ENCODE peak calls at places on chromosomes 5 and 9, in seven cellular contexts. One of them, this sample, is unnamed.

GRCh38 chr5:159465604-159466003 is 135.3 kb upstream of the IL12B start:
- DNase-seq in LNCaP clone FGC: no peak
- DNase-seq in sigmoid colon: no peak
- DNase-seq in epithelial cell of esophagus: no peak
- DNase-seq in cardiac fibroblast: no peak
- DNase-seq in heart left ventricle: no peak
- DNase-seq in neural crest cell: no peak
- DNase-seq in this sample: no peak

GRCh38 chr9:78406933-78407332 is 110.0 kb downstream of the PSAT1 start:
- DNase-seq in LNCaP clone FGC: no peak
- DNase-seq in sigmoid colon: no peak
- DNase-seq in epithelial cell of esophagus: peak
- DNase-seq in cardiac fibroblast: no peak
- DNase-seq in heart left ventricle: no peak
- DNase-seq in neural crest cell: no peak
- DNase-seq in this sample: no peak

GRCh38 chr5:134007581-134008256 is 2.9 kb upstream of the VDAC1 start:
- DNase-seq in LNCaP clone FGC: no peak
- DNase-seq in sigmoid colon: no peak
- DNase-seq in epithelial cell of esophagus: no peak
- DNase-seq in cardiac fibroblast: peak
- DNase-seq in heart left ventricle: no peak
- DNase-seq in neural crest cell: no peak
- DNase-seq in this sample: no peak

GRCh38 chr5:1374680-1375055 is 29.8 kb upstream of the CLPTM1L start:
- DNase-seq in LNCaP clone FGC: peak
- DNase-seq in sigmoid colon: no peak
- DNase-seq in epithelial cell of esophagus: no peak
- DNase-seq in cardiac fibroblast: peak
- DNase-seq in heart left ventricle: no peak
- DNase-seq in neural crest cell: no peak
- DNase-seq in this sample: no peak

GRCh38 chr5:158245513-158245912 is 386.6 kb upstream of the CLINT1 start:
- DNase-seq in LNCaP clone FGC: no peak
- DNase-seq in sigmoid colon: no peak
- DNase-seq in epithelial cell of esophagus: no peak
- DNase-seq in cardiac fibroblast: no peak
- DNase-seq in heart left ventricle: no peak
- DNase-seq in neural crest cell: no peak
- DNase-seq in this sample: no peak

GRCh38 chr5:133240425-133241091 is 188.7 kb downstream of the HSPA4 start:
- DNase-seq in LNCaP clone FGC: no peak
- DNase-seq in sigmoid colon: no peak
- DNase-seq in epithelial cell of esophagus: peak
- DNase-seq in cardiac fibroblast: peak
- DNase-seq in heart left ventricle: peak
- DNase-seq in neural crest cell: no peak
- DNase-seq in this sample: no peak

GRCh38 chr9:131709741-131710499 is 30.0 kb downstream of the RAPGEF1 start:
- DNase-seq in LNCaP clone FGC: no peak
- DNase-seq in sigmoid colon: no peak
- DNase-seq in epithelial cell of esophagus: peak
- DNase-seq in cardiac fibroblast: peak
- DNase-seq in heart left ventricle: no peak
- DNase-seq in neural crest cell: no peak
- DNase-seq in this sample: no peak

GRCh38 chr5:32312194-32312681 is 501 bp downstream of the MTMR12 start:
- DNase-seq in LNCaP clone FGC: no peak
- DNase-seq in sigmoid colon: peak
- DNase-seq in epithelial cell of esophagus: peak
- DNase-seq in cardiac fibroblast: peak
- DNase-seq in heart left ventricle: peak
- DNase-seq in neural crest cell: peak
- DNase-seq in this sample: peak

GRCh38 chr5:135190345-135191083 is 156.5 kb upstream of the PITX1 start:
- DNase-seq in LNCaP clone FGC: no peak
- DNase-seq in sigmoid colon: no peak
- DNase-seq in epithelial cell of esophagus: no peak
- DNase-seq in cardiac fibroblast: no peak
- DNase-seq in heart left ventricle: no peak
- DNase-seq in neural crest cell: no peak
- DNase-seq in this sample: no peak

GRCh38 chr5:14351845-14352712 is 208.9 kb downstream of the TRIO start:
- DNase-seq in LNCaP clone FGC: no peak
- DNase-seq in sigmoid colon: peak
- DNase-seq in epithelial cell of esophagus: peak
- DNase-seq in cardiac fibroblast: peak
- DNase-seq in heart left ventricle: peak
- DNase-seq in neural crest cell: peak
- DNase-seq in this sample: peak

GRCh38 chr9:26310294-26310693 is 582.3 kb downstream of the CAAP1 start:
- DNase-seq in LNCaP clone FGC: no peak
- DNase-seq in sigmoid colon: no peak
- DNase-seq in epithelial cell of esophagus: no peak
- DNase-seq in cardiac fibroblast: no peak
- DNase-seq in heart left ventricle: no peak
- DNase-seq in neural crest cell: no peak
- DNase-seq in this sample: no peak

GRCh38 chr5:11494340-11494739 is 409.9 kb downstream of the CTNND2 start:
- DNase-seq in LNCaP clone FGC: no peak
- DNase-seq in sigmoid colon: no peak
- DNase-seq in epithelial cell of esophagus: peak
- DNase-seq in cardiac fibroblast: peak
- DNase-seq in heart left ventricle: no peak
- DNase-seq in neural crest cell: no peak
- DNase-seq in this sample: no peak

GRCh38 chr5:122076669-122077450 is 1.2 kb downstream of the LOX start:
- DNase-seq in LNCaP clone FGC: no peak
- DNase-seq in sigmoid colon: peak
- DNase-seq in epithelial cell of esophagus: peak
- DNase-seq in cardiac fibroblast: peak
- DNase-seq in heart left ventricle: peak
- DNase-seq in neural crest cell: peak
- DNase-seq in this sample: no peak

GRCh38 chr9:129289131-129289731 is 111.2 kb upstream of the IER5L start:
- DNase-seq in LNCaP clone FGC: no peak
- DNase-seq in sigmoid colon: peak
- DNase-seq in epithelial cell of esophagus: no peak
- DNase-seq in cardiac fibroblast: no peak
- DNase-seq in heart left ventricle: no peak
- DNase-seq in neural crest cell: no peak
- DNase-seq in this sample: no peak

GRCh38 chr5:3595102-3595961 is at the start of gene IRX1:
- DNase-seq in LNCaP clone FGC: no peak
- DNase-seq in sigmoid colon: no peak
- DNase-seq in epithelial cell of esophagus: peak
- DNase-seq in cardiac fibroblast: peak
- DNase-seq in heart left ventricle: no peak
- DNase-seq in neural crest cell: no peak
- DNase-seq in this sample: no peak

GRCh38 chr5:162393555-162393954 is 326.0 kb downstream of the GABRG2 start:
- DNase-seq in LNCaP clone FGC: no peak
- DNase-seq in sigmoid colon: no peak
- DNase-seq in epithelial cell of esophagus: no peak
- DNase-seq in cardiac fibroblast: no peak
- DNase-seq in heart left ventricle: no peak
- DNase-seq in neural crest cell: no peak
- DNase-seq in this sample: no peak

GRCh38 chr9:98503867-98504800 is 204.6 kb downstream of the GABBR2 start:
- DNase-seq in LNCaP clone FGC: no peak
- DNase-seq in sigmoid colon: no peak
- DNase-seq in epithelial cell of esophagus: no peak
- DNase-seq in cardiac fibroblast: no peak
- DNase-seq in heart left ventricle: no peak
- DNase-seq in neural crest cell: no peak
- DNase-seq in this sample: no peak

GRCh38 chr5:149254506-149254905 is 17.2 kb upstream of the AFAP1L1 start:
- DNase-seq in LNCaP clone FGC: no peak
- DNase-seq in sigmoid colon: no peak
- DNase-seq in epithelial cell of esophagus: no peak
- DNase-seq in cardiac fibroblast: peak
- DNase-seq in heart left ventricle: no peak
- DNase-seq in neural crest cell: no peak
- DNase-seq in this sample: no peak

DNA sequence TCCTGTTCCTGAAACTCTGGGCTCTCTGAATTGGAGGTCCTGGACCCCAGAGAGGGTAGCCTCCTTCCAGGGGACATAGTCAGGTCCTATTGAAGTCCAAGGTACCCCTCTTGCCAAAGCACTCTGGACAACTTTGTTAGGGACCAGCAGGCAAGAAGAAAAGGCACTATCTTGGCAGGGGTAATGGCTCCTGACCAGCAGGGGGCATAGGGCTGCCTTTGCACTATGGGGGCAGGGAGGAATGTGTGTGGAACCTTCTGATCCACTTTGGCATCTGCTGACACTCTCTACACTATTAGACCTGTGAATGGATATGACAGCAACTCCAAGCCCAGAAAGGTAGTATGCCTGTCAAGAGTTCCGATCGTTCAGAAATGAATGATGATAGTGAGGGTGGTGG is 179.0 kb upstream of the CD180 start:
- DNase-seq in LNCaP clone FGC: no peak
- DNase-seq in sigmoid colon: no peak
- DNase-seq in epithelial cell of esophagus: no peak
- DNase-seq in cardiac fibroblast: no peak
- DNase-seq in heart left ventricle: no peak
- DNase-seq in neural crest cell: no peak
- DNase-seq in this sample: no peak
- TF ChIP-seq CTCF in LNCaP clone FGC: peak
- TF ChIP-seq CTCF in sigmoid colon: no peak
- TF ChIP-seq CTCF in epithelial cell of esophagus: no peak
- TF ChIP-seq CTCF in cardiac fibroblast: peak
- TF ChIP-seq CTCF in heart left ventricle: no peak
- TF ChIP-seq CTCF in neural crest cell: no peak
- TF ChIP-seq CTCF in this sample: no peak

DNA sequence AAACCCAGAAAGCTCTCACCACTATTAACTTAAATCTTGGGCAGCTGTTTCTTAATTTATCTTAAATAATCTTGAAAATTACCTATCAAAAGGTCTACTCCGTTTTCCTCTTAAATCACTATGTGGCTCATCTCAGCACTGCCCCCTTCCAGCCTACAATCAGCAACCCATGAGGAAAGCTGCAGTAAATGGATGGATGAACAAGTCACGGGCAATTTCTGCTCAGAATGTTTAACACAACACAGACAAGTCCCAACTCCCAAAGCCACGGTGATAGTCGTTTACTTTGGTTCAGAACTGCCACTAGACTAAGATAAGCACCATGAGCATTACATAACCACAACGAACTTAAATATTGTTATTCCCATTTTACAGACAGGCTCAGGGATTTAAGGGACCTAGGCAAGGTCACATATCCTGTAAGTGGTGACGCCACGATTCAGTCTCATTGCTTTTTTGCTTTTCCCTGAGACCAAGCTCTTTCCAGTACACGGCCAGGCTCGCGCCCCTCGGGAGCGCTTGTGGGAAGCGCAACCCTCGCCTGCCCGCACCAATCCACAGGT is 2.0 kb upstream of the SMIM27 start:
- DNase-seq in LNCaP clone FGC: no peak
- DNase-seq in sigmoid colon: no peak
- DNase-seq in epithelial cell of esophagus: peak
- DNase-seq in cardiac fibroblast: peak
- DNase-seq in heart left ventricle: no peak
- DNase-seq in neural crest cell: no peak
- DNase-seq in this sample: no peak
- TF ChIP-seq CTCF in LNCaP clone FGC: peak
- TF ChIP-seq CTCF in sigmoid colon: no peak
- TF ChIP-seq CTCF in epithelial cell of esophagus: peak
- TF ChIP-seq CTCF in cardiac fibroblast: no peak
- TF ChIP-seq CTCF in heart left ventricle: no peak
- TF ChIP-seq CTCF in neural crest cell: no peak
- TF ChIP-seq CTCF in this sample: no peak

GRCh38 chr5:59450245-59450644 is 443.3 kb downstream of the PDE4D start:
- DNase-seq in LNCaP clone FGC: no peak
- DNase-seq in sigmoid colon: no peak
- DNase-seq in epithelial cell of esophagus: no peak
- DNase-seq in cardiac fibroblast: no peak
- DNase-seq in heart left ventricle: no peak
- DNase-seq in neural crest cell: no peak
- DNase-seq in this sample: no peak
- TF ChIP-seq CTCF in LNCaP clone FGC: peak
- TF ChIP-seq CTCF in sigmoid colon: no peak
- TF ChIP-seq CTCF in epithelial cell of esophagus: peak
- TF ChIP-seq CTCF in cardiac fibroblast: peak
- TF ChIP-seq CTCF in heart left ventricle: peak
- TF ChIP-seq CTCF in neural crest cell: peak
- TF ChIP-seq CTCF in this sample: no peak

GRCh38 chr5:137496919-137497318 is 2.2 kb downstream of the SPOCK1 start:
- DNase-seq in LNCaP clone FGC: no peak
- DNase-seq in sigmoid colon: no peak
- DNase-seq in epithelial cell of esophagus: no peak
- DNase-seq in cardiac fibroblast: no peak
- DNase-seq in heart left ventricle: no peak
- DNase-seq in neural crest cell: no peak
- DNase-seq in this sample: no peak

GRCh38 chr5:137500616-137501225 is 1.6 kb upstream of the SPOCK1 start:
- DNase-seq in LNCaP clone FGC: no peak
- DNase-seq in sigmoid colon: no peak
- DNase-seq in epithelial cell of esophagus: no peak
- DNase-seq in cardiac fibroblast: no peak
- DNase-seq in heart left ventricle: no peak
- DNase-seq in neural crest cell: no peak
- DNase-seq in this sample: no peak

GRCh38 chr5:137498736-137499505 is at the start of gene SPOCK1:
- DNase-seq in LNCaP clone FGC: peak
- DNase-seq in sigmoid colon: peak
- DNase-seq in epithelial cell of esophagus: peak
- DNase-seq in cardiac fibroblast: peak
- DNase-seq in heart left ventricle: peak
- DNase-seq in neural crest cell: peak
- DNase-seq in this sample: peak

GRCh38 chr5:137498301-137498735 is 808 bp downstream of the SPOCK1 start:
- DNase-seq in LNCaP clone FGC: no peak
- DNase-seq in sigmoid colon: no peak
- DNase-seq in epithelial cell of esophagus: peak
- DNase-seq in cardiac fibroblast: peak
- DNase-seq in heart left ventricle: peak
- DNase-seq in neural crest cell: peak
- DNase-seq in this sample: no peak

DNA sequence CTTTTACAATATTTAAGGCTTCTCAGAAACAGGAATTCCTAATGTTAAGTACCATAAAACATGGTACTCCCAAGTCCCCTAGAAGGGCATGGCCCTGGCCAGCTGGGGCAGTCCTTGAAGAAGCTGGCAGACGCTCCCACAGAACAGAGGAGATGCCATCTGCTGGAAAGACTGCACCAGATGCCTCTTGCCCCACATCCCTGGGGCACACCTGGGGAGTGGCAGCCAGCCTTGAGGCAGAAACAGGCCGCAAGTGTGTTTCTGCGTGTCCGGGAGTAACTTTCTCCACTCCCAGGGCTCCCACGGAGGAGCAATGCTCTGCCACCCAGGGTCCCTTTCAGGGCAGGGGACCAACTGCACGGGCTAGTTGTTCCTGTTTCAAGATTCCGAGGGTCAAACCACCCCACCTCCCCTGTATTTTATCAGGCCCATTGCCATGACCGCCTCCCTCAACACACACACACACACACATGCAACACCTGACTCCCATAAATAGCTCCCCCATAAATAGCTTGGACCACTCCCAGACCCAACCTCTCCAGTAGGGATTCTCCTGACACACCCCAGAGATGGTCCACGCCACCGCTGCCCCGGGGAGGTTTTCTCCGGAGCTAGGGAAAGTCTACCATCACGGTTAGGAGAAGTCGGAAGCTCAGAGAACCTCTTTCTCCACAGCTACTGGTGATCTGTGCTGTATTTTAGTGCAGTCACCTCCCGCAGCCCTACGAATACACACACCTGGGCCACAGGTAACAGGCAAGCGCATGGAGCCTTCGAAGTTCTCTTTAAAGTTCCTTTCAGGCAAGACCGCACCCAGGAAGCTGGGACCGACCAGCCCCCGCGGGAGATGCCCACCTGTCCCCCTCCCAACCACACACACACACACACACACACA is 1.5 kb downstream of the SPOCK1 start:
- DNase-seq in LNCaP clone FGC: no peak
- DNase-seq in sigmoid colon: no peak
- DNase-seq in epithelial cell of esophagus: peak
- DNase-seq in cardiac fibroblast: no peak
- DNase-seq in heart left ventricle: no peak
- DNase-seq in neural crest cell: no peak
- DNase-seq in this sample: no peak
- TF ChIP-seq CTCF in LNCaP clone FGC: peak
- TF ChIP-seq CTCF in sigmoid colon: no peak
- TF ChIP-seq CTCF in epithelial cell of esophagus: peak
- TF ChIP-seq CTCF in cardiac fibroblast: no peak
- TF ChIP-seq CTCF in heart left ventricle: no peak
- TF ChIP-seq CTCF in neural crest cell: no peak
- TF ChIP-seq CTCF in this sample: no peak